ENCODE peak calls at places on chromosome 22, in ten cellular contexts. N, C, H, R, G, F, I, S, J and K are unnamed samples.

GRCh38 chr22:49195636-49196035 is 632.0 kb downstream of the BRD1 start:
- DNase-seq in N (no peak), C (no peak), H (no peak), R (no peak), G (no peak), F (no peak), I (no peak), S (no peak), J (no peak), K (no peak)

GRCh38 chr22:42700901-42701300 is 19.8 kb downstream of the A4GALT start:
- DNase-seq in N (no peak), C (no peak), H (no peak), R (no peak), G (no peak), F (no peak), I (no peak), S (no peak), J (no peak), K (no peak)

GRCh38 chr22:42612336-42612735 is 2.3 kb downstream of the POLDIP3 start:
- DNase-seq in N (no peak), C (no peak), H (no peak), R (no peak), G (no peak), F (no peak), I (no peak), S (no peak), J (no peak), K (no peak)

GRCh38 chr22:48476599-48476998 is 1351.1 kb downstream of the BRD1 start:
- DNase-seq in N (no peak), C (no peak), H (no peak), R (no peak), G (no peak), F (no peak), I (no peak), S (no peak), J (no peak), K (no peak)

GRCh38 chr22:30566125-30566524 is 8.3 kb downstream of the GAL3ST1 start:
- DNase-seq in N (no peak), C (no peak), H (no peak), R (no peak), G (no peak), F (no peak), I (no peak), S (no peak), J (no peak), K (no peak)

GRCh38 chr22:44444341-44445306 is 53.4 kb downstream of the RTL6 start:
- DNase-seq in N (no peak), C (no peak), H (no peak), R (no peak), G (no peak), F (no peak), I (no peak), S (no peak), J (no peak), K (no peak)

GRCh38 chr22:41779889-41780505 is 20.5 kb upstream of the CCDC134 start:
- DNase-seq in N (no peak), C (no peak), H (no peak), R (no peak), G (no peak), F (no peak), I (no peak), S (no peak), J (no peak), K (no peak)

GRCh38 chr22:35306350-35306967 is 6.8 kb downstream of the TOM1 start:
- DNase-seq in N (no peak), C (no peak), H (peak; percentile 82), R (no peak), G (peak; percentile 27), F (no peak), I (no peak), S (no peak), J (no peak), K (no peak)

GRCh38 chr22:36467946-36468345 is 13.5 kb downstream of the TXN2 start:
- DNase-seq in N (no peak), C (peak; percentile 63), H (peak; percentile 95), R (no peak), G (no peak), F (no peak), I (no peak), S (peak; percentile 94), J (no peak), K (no peak)

GRCh38 chr22:38267086-38267485 is 5.7 kb downstream of the TMEM184B start:
- DNase-seq in N (peak; percentile 61), C (no peak), H (peak; percentile 93), R (no peak), G (peak; percentile 61), F (no peak), I (no peak), S (no peak), J (peak; percentile 65), K (no peak)

GRCh38 chr22:49517211-49517610 is 310.5 kb downstream of the BRD1 start:
- DNase-seq in N (peak; percentile 63), C (no peak), H (no peak), R (no peak), G (no peak), F (no peak), I (no peak), S (no peak), J (no peak), K (no peak)

GRCh38 chr22:41286639-41287091 is 678 bp upstream of the RANGAP1 start:
- DNase-seq in N (peak; percentile 52), C (peak; percentile 68), H (peak; percentile 77), R (no peak), G (no peak), F (no peak), I (peak; percentile 50), S (no peak), J (no peak), K (no peak)

GRCh38 chr22:44669725-44670027 is 32.3 kb upstream of the PRR5 start:
- DNase-seq in N (no peak), C (no peak), H (no peak), R (no peak), G (no peak), F (no peak), I (no peak), S (no peak), J (no peak), K (no peak)

GRCh38 chr22:20292108-20292507 is 24.0 kb upstream of the RTN4R start:
- DNase-seq in N (no peak), C (no peak), H (no peak), R (no peak), G (no peak), F (no peak), I (no peak), S (no peak), J (no peak), K (no peak)

GRCh38 chr22:46546466-46547178 is 9.2 kb upstream of the CELSR1 start:
- DNase-seq in N (no peak), C (no peak), H (peak; percentile 54), R (no peak), G (no peak), F (no peak), I (no peak), S (no peak), J (no peak), K (no peak)

GRCh38 chr22:19799322-19800190 is 39.0 kb downstream of the TBX1 start:
- DNase-seq in N (no peak), C (no peak), H (peak; percentile 19), R (no peak), G (no peak), F (no peak), I (no peak), S (peak; percentile 98), J (peak; percentile 90), K (peak; percentile 84)

GRCh38 chr22:24583972-24584790 is 8.7 kb downstream of the LRRC75B start:
- DNase-seq in N (no peak), C (no peak), H (no peak), R (no peak), G (no peak), F (no peak), I (no peak), S (no peak), J (no peak), K (no peak)

GRCh38 chr22:29765905-29766631 is 739 bp downstream of the ZMAT5 start:
- DNase-seq in N (no peak), C (peak; percentile 64), H (no peak), R (no peak), G (no peak), F (no peak), I (no peak), S (no peak), J (no peak), K (no peak)

GRCh38 chr22:24937114-24937513 is 9.4 kb downstream of the LHFPL7 start:
- DNase-seq in N (no peak), C (no peak), H (peak; percentile 48), R (no peak), G (no peak), F (no peak), I (no peak), S (no peak), J (no peak), K (no peak)

GRCh38 chr22:24146190-24146616 is 35.1 kb upstream of the SUSD2 start:
- DNase-seq in N (peak; percentile 25), C (no peak), H (peak; percentile 35), R (peak; percentile 70), G (no peak), F (no peak), I (no peak), S (no peak), J (peak; percentile 66), K (peak; percentile 53)

GRCh38 chr22:26894362-26894761 is 237.0 kb downstream of the MIAT start:
- DNase-seq in N (no peak), C (no peak), H (no peak), R (no peak), G (no peak), F (no peak), I (no peak), S (no peak), J (no peak), K (no peak)

GRCh38 chr22:45262931-45263789 is 21.6 kb upstream of the UPK3A start:
- DNase-seq in N (no peak), C (no peak), H (no peak), R (peak; percentile 21), G (no peak), F (no peak), I (peak; percentile 44), S (no peak), J (no peak), K (no peak)

GRCh38 chr22:20238567-20239062 is 29.5 kb downstream of the RTN4R start:
- DNase-seq in N (peak; percentile 37), C (peak; percentile 82), H (peak; percentile 30), R (peak; percentile 11), G (peak; percentile 38), F (no peak), I (peak; percentile 48), S (no peak), J (peak; percentile 28), K (no peak)

GRCh38 chr22:38733329-38734202 is 22.2 kb downstream of the SUN2 start:
- DNase-seq in N (peak; percentile 35), C (peak; percentile 82), H (peak; percentile 27), R (no peak), G (peak; percentile 32), F (peak; percentile 50), I (peak; percentile 88), S (no peak), J (peak; percentile 65), K (no peak)

GRCh38 chr22:26675687-26676273 is 18.4 kb downstream of the MIAT start:
- DNase-seq in N (no peak), C (no peak), H (no peak), R (no peak), G (no peak), F (no peak), I (no peak), S (no peak), J (no peak), K (no peak)